ENCODE peak calls at places on chromosome 5, in six cellular contexts. T is CD4-positive, alpha-beta memory T cell; N is SHP77; Q is NCI-H2107; F is lower leg skin; K is brain microvascular endothelial cell. V is an unnamed sample.

GRCh38 chr5:9149988-9150387 is 395.9 kb downstream of the SEMA5A start:
- DNase-seq in T (no peak), N (no peak), Q (no peak), F (no peak), K (peak; percentile 36), V (no peak)

GRCh38 chr5:35852084-35852734 is 4.5 kb upstream of the IL7R start:
- DNase-seq in T (peak; percentile 60), N (no peak), Q (no peak), F (no peak), K (no peak), V (no peak)

GRCh38 chr5:5158472-5158895 is 18.4 kb downstream of the ADAMTS16 start:
- DNase-seq in T (no peak), N (no peak), Q (no peak), F (no peak), K (peak; percentile 33), V (no peak)

GRCh38 chr5:11319851-11320580 is 559.0 kb upstream of the DAP start:
- DNase-seq in T (no peak), N (no peak), Q (no peak), F (no peak), K (no peak), V (no peak)

GRCh38 chr5:142012186-142012785 is 541 bp downstream of the GNPDA1 start:
- DNase-seq in T (no peak), N (peak; percentile 47), Q (no peak), F (peak; percentile 90), K (no peak), V (no peak)

GRCh38 chr5:68762201-68762600 is 331.6 kb upstream of the SLC30A5 start:
- DNase-seq in T (no peak), N (no peak), Q (no peak), F (no peak), K (no peak), V (no peak)

GRCh38 chr5:6847896-6848295 is 134.7 kb downstream of the TENT4A start:
- DNase-seq in T (no peak), N (no peak), Q (no peak), F (no peak), K (no peak), V (no peak)

GRCh38 chr5:140381972-140382371 is 19.7 kb upstream of the ANKHD1 start:
- DNase-seq in T (no peak), N (no peak), Q (no peak), F (no peak), K (no peak), V (no peak)

GRCh38 chr5:88845081-88845697 is 37.8 kb downstream of the MEF2C start:
- DNase-seq in T (no peak), N (no peak), Q (no peak), F (no peak), K (no peak), V (no peak)

GRCh38 chr5:153523831-153524230 is 33.4 kb downstream of the GRIA1 start:
- DNase-seq in T (no peak), N (no peak), Q (no peak), F (no peak), K (peak; percentile 52), V (no peak)

GRCh38 chr5:33772276-33772990 is 119.4 kb downstream of the ADAMTS12 start:
- DNase-seq in T (no peak), N (no peak), Q (no peak), F (no peak), K (no peak), V (no peak)

GRCh38 chr5:176573564-176574296 is 24.6 kb downstream of the CDHR2 start:
- DNase-seq in T (peak; percentile 70), N (peak; percentile 49), Q (peak; percentile 4), F (peak; percentile 93), K (peak; percentile 25), V (peak; percentile 43)

GRCh38 chr5:17400724-17401508 is 97.1 kb upstream of the TAF11L2 start:
- DNase-seq in T (no peak), N (no peak), Q (peak; percentile 10), F (no peak), K (no peak), V (no peak)

GRCh38 chr5:91178461-91178860 is 204.7 kb downstream of the ARRDC3 start:
- DNase-seq in T (no peak), N (no peak), Q (no peak), F (no peak), K (no peak), V (no peak)

GRCh38 chr5:1755321-1755949 is 44.2 kb downstream of the MRPL36 start:
- DNase-seq in T (no peak), N (no peak), Q (no peak), F (peak; percentile 74), K (no peak), V (no peak)

GRCh38 chr5:177552839-177553455 is 1.4 kb downstream of the FAM193B start:
- DNase-seq in T (no peak), N (no peak), Q (no peak), F (no peak), K (no peak), V (no peak)

GRCh38 chr5:90131734-90132133 is 277.8 kb downstream of the CETN3 start:
- DNase-seq in T (no peak), N (no peak), Q (no peak), F (no peak), K (no peak), V (no peak)

V was measured in gastrocnemius medialis.